ENCODE peak calls at places on chromosomes 7 and 10, in seven cellular contexts. One of them, this sample, is unnamed.

GRCh38 chr10:1661861-1662260 is 75.5 kb downstream of the ADARB2 start:
- DNase-seq in activated naive CD4-positive, alpha-beta T cell treated with anti-CD3 and anti-CD28 coated beads, Interleukin-2, amount 50 U/mL, for 16 hours: no peak
- DNase-seq in NCI-H69: no peak
- DNase-seq in NCI-H460: no peak
- DNase-seq in T-helper 2 cell: no peak
- DNase-seq in foreskin melanocyte: no peak
- DNase-seq in activated CD4-positive, alpha-beta T cell treated with anti-CD3 and anti-CD28 coated beads, Interleukin-2, amount 50 U/mL, for 4 hours: no peak
- DNase-seq in this sample: no peak

GRCh38 chr10:69303632-69304035 is 25.3 kb downstream of the HK1 start:
- DNase-seq in activated naive CD4-positive, alpha-beta T cell treated with anti-CD3 and anti-CD28 coated beads, Interleukin-2, amount 50 U/mL, for 16 hours: no peak
- DNase-seq in NCI-H69: no peak
- DNase-seq in NCI-H460: no peak
- DNase-seq in T-helper 2 cell: no peak
- DNase-seq in foreskin melanocyte: no peak
- DNase-seq in activated CD4-positive, alpha-beta T cell treated with anti-CD3 and anti-CD28 coated beads, Interleukin-2, amount 50 U/mL, for 4 hours: no peak
- DNase-seq in this sample: no peak

GRCh38 chr10:99941942-99942835 is 67.6 kb downstream of the DNMBP start:
- DNase-seq in activated naive CD4-positive, alpha-beta T cell treated with anti-CD3 and anti-CD28 coated beads, Interleukin-2, amount 50 U/mL, for 16 hours: no peak
- DNase-seq in NCI-H69: no peak
- DNase-seq in NCI-H460: no peak
- DNase-seq in T-helper 2 cell: no peak
- DNase-seq in foreskin melanocyte: no peak
- DNase-seq in activated CD4-positive, alpha-beta T cell treated with anti-CD3 and anti-CD28 coated beads, Interleukin-2, amount 50 U/mL, for 4 hours: no peak
- DNase-seq in this sample: no peak

GRCh38 chr10:21184216-21184615 is 287.1 kb upstream of the NEBL start:
- DNase-seq in activated naive CD4-positive, alpha-beta T cell treated with anti-CD3 and anti-CD28 coated beads, Interleukin-2, amount 50 U/mL, for 16 hours: no peak
- DNase-seq in NCI-H69: peak; percentile 52
- DNase-seq in NCI-H460: no peak
- DNase-seq in T-helper 2 cell: no peak
- DNase-seq in foreskin melanocyte: no peak
- DNase-seq in activated CD4-positive, alpha-beta T cell treated with anti-CD3 and anti-CD28 coated beads, Interleukin-2, amount 50 U/mL, for 4 hours: no peak
- DNase-seq in this sample: no peak

GRCh38 chr10:95341716-95342130 is 50.9 kb upstream of the PDLIM1 start:
- DNase-seq in activated naive CD4-positive, alpha-beta T cell treated with anti-CD3 and anti-CD28 coated beads, Interleukin-2, amount 50 U/mL, for 16 hours: no peak
- DNase-seq in NCI-H69: no peak
- DNase-seq in NCI-H460: no peak
- DNase-seq in T-helper 2 cell: no peak
- DNase-seq in foreskin melanocyte: no peak
- DNase-seq in activated CD4-positive, alpha-beta T cell treated with anti-CD3 and anti-CD28 coated beads, Interleukin-2, amount 50 U/mL, for 4 hours: no peak
- DNase-seq in this sample: no peak

GRCh38 chr7:141674201-141674671 is 27.7 kb downstream of the DENND11 start:
- DNase-seq in activated naive CD4-positive, alpha-beta T cell treated with anti-CD3 and anti-CD28 coated beads, Interleukin-2, amount 50 U/mL, for 16 hours: no peak
- DNase-seq in NCI-H69: no peak
- DNase-seq in NCI-H460: no peak
- DNase-seq in T-helper 2 cell: no peak
- DNase-seq in foreskin melanocyte: no peak
- DNase-seq in activated CD4-positive, alpha-beta T cell treated with anti-CD3 and anti-CD28 coated beads, Interleukin-2, amount 50 U/mL, for 4 hours: no peak
- DNase-seq in this sample: no peak

GRCh38 chr10:73494877-73495225 is 973 bp downstream of the PPP3CB start:
- DNase-seq in activated naive CD4-positive, alpha-beta T cell treated with anti-CD3 and anti-CD28 coated beads, Interleukin-2, amount 50 U/mL, for 16 hours: no peak
- DNase-seq in NCI-H69: no peak
- DNase-seq in NCI-H460: no peak
- DNase-seq in T-helper 2 cell: no peak
- DNase-seq in foreskin melanocyte: no peak
- DNase-seq in activated CD4-positive, alpha-beta T cell treated with anti-CD3 and anti-CD28 coated beads, Interleukin-2, amount 50 U/mL, for 4 hours: no peak
- DNase-seq in this sample: no peak

GRCh38 chr7:135207739-135208416 is 3.4 kb downstream of the WDR91 start:
- DNase-seq in activated naive CD4-positive, alpha-beta T cell treated with anti-CD3 and anti-CD28 coated beads, Interleukin-2, amount 50 U/mL, for 16 hours: no peak
- DNase-seq in NCI-H69: no peak
- DNase-seq in NCI-H460: no peak
- DNase-seq in T-helper 2 cell: no peak
- DNase-seq in foreskin melanocyte: no peak
- DNase-seq in activated CD4-positive, alpha-beta T cell treated with anti-CD3 and anti-CD28 coated beads, Interleukin-2, amount 50 U/mL, for 4 hours: no peak
- DNase-seq in this sample: no peak

GRCh38 chr7:116633131-116633988 is 38.6 kb upstream of the MET start:
- DNase-seq in activated naive CD4-positive, alpha-beta T cell treated with anti-CD3 and anti-CD28 coated beads, Interleukin-2, amount 50 U/mL, for 16 hours: no peak
- DNase-seq in NCI-H69: no peak
- DNase-seq in NCI-H460: no peak
- DNase-seq in T-helper 2 cell: no peak
- DNase-seq in foreskin melanocyte: no peak
- DNase-seq in activated CD4-positive, alpha-beta T cell treated with anti-CD3 and anti-CD28 coated beads, Interleukin-2, amount 50 U/mL, for 4 hours: no peak
- DNase-seq in this sample: no peak